ENCODE peak calls at places on chromosome 5, in seven cellular contexts. Q is NCI-H446 treated with DMSO at 0.1 percent for 48 hours; V is NCI-H526; R is cardiac fibroblast; F is stimulated activated CD4-positive, alpha-beta T cell treated with anti-CD3 and anti-CD28 coated beads, Interleukin-15, amount 100 ng/mL, for 1 hour; J is neural progenitor cell; L is progenitor cell of endocrine pancreas. A is an unnamed sample.

GRCh38 chr5:153158608-153159007 is 331.9 kb upstream of the GRIA1 start:
- DNase-seq in Q (no peak), F (no peak), J (no peak), R (no peak), V (no peak), L (no peak), A (no peak)

GRCh38 chr5:104344809-104345512 is 782.4 kb upstream of the NUDT12 start:
- DNase-seq in V (no peak), F (no peak), J (peak), L (no peak), R (peak), Q (no peak), A (no peak)

GRCh38 chr5:144577676-144578075 is 407.0 kb downstream of the KCTD16 start:
- DNase-seq in R (no peak), V (no peak), J (no peak), L (no peak), Q (no peak), F (no peak), A (no peak)

GRCh38 chr5:104347119-104347708 is 784.6 kb upstream of the NUDT12 start:
- DNase-seq in L (no peak), R (peak), Q (peak), J (peak), V (no peak), F (no peak), A (peak)

GRCh38 chr5:132471006-132471907 is 19.3 kb downstream of the IRF1 start:
- DNase-seq in L (no peak), F (no peak), R (no peak), J (no peak), Q (no peak), V (no peak), A (no peak)

GRCh38 chr5:147821791-147822190 is 9.7 kb downstream of the SPINK1 start:
- DNase-seq in L (no peak), V (no peak), F (no peak), J (no peak), R (no peak), Q (no peak), A (no peak)

GRCh38 chr5:118478852-118479251 is 509.5 kb downstream of the DTWD2 start:
- DNase-seq in R (no peak), L (no peak), J (no peak), V (no peak), F (no peak), Q (no peak), A (no peak)

GRCh38 chr5:134989291-134989830 is 21.7 kb downstream of the CATSPER3 start:
- DNase-seq in V (no peak), J (no peak), R (peak), Q (no peak), F (no peak), L (no peak), A (peak)

GRCh38 chr5:175457466-175457865 is 13.5 kb upstream of the DRD1 start:
- DNase-seq in R (no peak), J (no peak), F (no peak), L (no peak), Q (no peak), V (no peak), A (peak)